ENCODE peak calls at places on chromosomes 12 and 14, in five cellular contexts. K is adrenal gland, E is aorta, J is SW 1271, B is amygdala. A is an unnamed sample.

GRCh38 chr14:53613404-53614253 is 343.0 kb downstream of the BMP4 start:
- DNase-seq in B (no peak), J (no peak), E (no peak), K (no peak), A (no peak)

GRCh38 chr14:70955543-70956480 is 48.6 kb downstream of the PCNX1 start:
- DNase-seq in J (no peak), E (no peak), B (no peak), K (no peak), A (no peak)

GRCh38 chr12:105874121-105874520 is 264.6 kb downstream of the NUAK1 start:
- DNase-seq in B (no peak), E (no peak), J (no peak), K (no peak), A (no peak)

GRCh38 chr12:108806350-108806749 is 51.0 kb downstream of the SSH1 start:
- DNase-seq in J (no peak), K (no peak), E (peak; percentile 29), B (no peak), A (no peak)

GRCh38 chr12:48814313-48815280 is 3.7 kb upstream of the CACNB3 start:
- DNase-seq in J (peak; percentile 67), K (peak; percentile 85), B (no peak), E (peak; percentile 90), A (peak; percentile 94)

GRCh38 chr14:94458558-94459200 is 6.1 kb upstream of the SERPINA11 start:
- DNase-seq in B (no peak), K (no peak), J (no peak), E (no peak), A (no peak)

GRCh38 chr14:92959189-92959531 is 36.2 kb downstream of the CHGA start:
- DNase-seq in K (no peak), J (no peak), E (peak; percentile 26), B (peak; percentile 78), A (no peak)

GRCh38 chr12:127688901-127689428 is 578.0 kb upstream of the TMEM132C start:
- DNase-seq in B (no peak), J (no peak), E (no peak), K (no peak), A (no peak)

GRCh38 chr14:100547633-100548294 is 39.5 kb downstream of the BEGAIN start:
- DNase-seq in B (no peak), K (peak; percentile 66), E (peak; percentile 85), J (no peak), A (peak; percentile 84)

GRCh38 chr12:115932073-115932472 is 345.4 kb downstream of the MED13L start:
- DNase-seq in K (no peak), E (no peak), J (no peak), B (no peak), A (no peak)

GRCh38 chr14:68822132-68822651 is 29.3 kb upstream of the ZFP36L1 start:
- DNase-seq in K (no peak), B (no peak), J (no peak), E (no peak), A (no peak)

GRCh38 chr12:121781751-121782615 is 11.5 kb downstream of the RHOF start:
- DNase-seq in E (no peak), J (peak; percentile 34), K (no peak), B (no peak), A (no peak)

GRCh38 chr12:43852744-43853143 is 16.9 kb downstream of the TMEM117 start:
- DNase-seq in K (no peak), J (no peak), B (no peak), E (no peak), A (no peak)

GRCh38 chr14:37819155-37820015 is 224.0 kb downstream of the TTC6 start:
- DNase-seq in K (no peak), B (no peak), J (peak; percentile 11), E (no peak), A (no peak)

GRCh38 chr12:31915442-31915841 is 43.8 kb upstream of the RESF1 start:
- DNase-seq in B (no peak), E (no peak), J (no peak), K (no peak), A (no peak)

GRCh38 chr12:1439201-1439600 is 155.2 kb downstream of the FBXL14 start:
- DNase-seq in B (no peak), J (no peak), E (no peak), K (no peak), A (no peak)

GRCh38 chr14:76924363-76925151 is 98.3 kb downstream of the LRRC74A start:
- DNase-seq in E (no peak), J (no peak), B (peak; percentile 18), K (no peak), A (no peak)

GRCh38 chr14:104769324-104770071 is 16.6 kb downstream of the SIVA1 start:
- DNase-seq in E (no peak), B (no peak), J (no peak), K (no peak), A (no peak)

GRCh38 chr14:68039593-68039992 is 220.0 kb downstream of the RAD51B start:
- DNase-seq in E (no peak), J (no peak), K (no peak), B (no peak), A (no peak)

GRCh38 chr12:108854055-108854452 is 3.3 kb downstream of the SSH1 start:
- DNase-seq in E (no peak), B (no peak), K (no peak), J (peak; percentile 87), A (no peak)

GRCh38 chr14:34465069-34465859 is 3.2 kb upstream of the SPTSSA start:
- DNase-seq in E (no peak), J (no peak), K (no peak), B (no peak), A (no peak)

GRCh38 chr14:80973918-80974317 is 18.5 kb downstream of the TSHR start:
- DNase-seq in K (no peak), B (no peak), E (no peak), J (no peak), A (no peak)

GRCh38 chr14:50832935-50833607 is 2.1 kb upstream of the NIN start:
- DNase-seq in K (no peak), B (no peak), E (no peak), J (no peak), A (no peak)

GRCh38 chr12:108764540-108765288 is 33.4 kb upstream of the CORO1C start:
- DNase-seq in K (no peak), E (no peak), B (no peak), J (no peak), A (no peak)

GRCh38 chr12:32457251-32458025 is 58.1 kb downstream of the FGD4 start:
- DNase-seq in J (no peak), E (no peak), K (no peak), B (no peak), A (no peak)

GRCh38 chr14:60514378-60515243 is 5.7 kb downstream of the SIX6 start:
- DNase-seq in J (peak; percentile 26), B (no peak), E (no peak), K (no peak), A (peak; percentile 64)

GRCh38 chr12:81797100-81797499 is 38.0 kb upstream of the PPFIA2 start:
- DNase-seq in E (no peak), B (no peak), K (no peak), J (peak; percentile 38), A (no peak)

GRCh38 chr14:103724116-103724515 is 8.5 kb downstream of the ZFYVE21 start:
- DNase-seq in K (peak; percentile 78), B (peak; percentile 35), E (peak; percentile 88), J (no peak), A (no peak)

GRCh38 chr14:22558221-22558913 is 30.7 kb downstream of the DAD1 start:
- DNase-seq in E (no peak), B (no peak), J (no peak), K (no peak), A (no peak)

GRCh38 chr14:58808828-58809227 is 171.1 kb downstream of the DACT1 start:
- DNase-seq in K (peak; percentile 56), B (no peak), J (no peak), E (no peak), A (no peak)

GRCh38 chr14:59482471-59483331 is 1.5 kb downstream of the L3HYPDH start:
- DNase-seq in E (peak; percentile 54), K (peak; percentile 43), J (peak; percentile 74), B (no peak), A (no peak)

GRCh38 chr12:116490481-116490880 is 68.7 kb upstream of the MAP1LC3B2 start:
- DNase-seq in E (no peak), K (no peak), B (no peak), J (no peak), A (no peak)

A was measured in upper lobe of right lung.